ENCODE peak calls at places on chromosomes 1 and 21, in five cellular contexts. O is mesenchymal stem cell; U is aorta; F is OCI-LY7; E is CD4-positive, alpha-beta T cell. S is an unnamed sample.

GRCh38 chr1:70779571-70779970 is 268.0 kb downstream of the PTGER3 start:
- DNase-seq in O (no peak), U (no peak), F (no peak), E (no peak), S (no peak)

GRCh38 chr1:184199797-184200170 is 148.3 kb downstream of the TSEN15 start:
- DNase-seq in O (no peak), U (no peak), F (no peak), E (no peak), S (no peak)

GRCh38 chr1:223338811-223339746 is 24.9 kb downstream of the SUSD4 start:
- DNase-seq in O (no peak), U (no peak), F (no peak), E (no peak), S (no peak)

GRCh38 chr1:179175011-179175934 is 54.2 kb downstream of the ABL2 start:
- DNase-seq in O (peak), U (no peak), F (no peak), E (no peak), S (peak)

GRCh38 chr1:161159915-161160248 is 582 bp downstream of the USP21 start:
- DNase-seq in O (no peak), U (no peak), F (no peak), E (no peak), S (no peak)

GRCh38 chr1:5849550-5849949 is 142.7 kb downstream of the NPHP4 start:
- DNase-seq in O (no peak), U (no peak), F (no peak), E (no peak), S (no peak)

GRCh38 chr1:7300893-7301292 is 470.2 kb upstream of the VAMP3 start:
- DNase-seq in O (peak), U (no peak), F (no peak), E (no peak), S (no peak)

GRCh38 chr1:207828485-207829158 is 76.8 kb downstream of the CD46 start:
- DNase-seq in O (peak), U (peak), F (peak), E (peak), S (peak)

GRCh38 chr1:71047635-71048607 is at the start of gene PTGER3:
- DNase-seq in O (peak), U (peak), F (no peak), E (peak), S (no peak)

GRCh38 chr1:151991663-151992344 is 1.9 kb downstream of the S100A10 start:
- DNase-seq in O (peak), U (no peak), F (no peak), E (no peak), S (no peak)

GRCh38 chr1:65423884-65424655 is 3.6 kb downstream of the LEPR start:
- DNase-seq in O (peak), U (no peak), F (no peak), E (no peak), S (no peak)

GRCh38 chr1:184479435-184480202 is 92.8 kb downstream of the C1orf21 start:
- DNase-seq in O (no peak), U (no peak), F (no peak), E (no peak), S (no peak)

GRCh38 chr21:42223826-42224575 is 5.1 kb downstream of the ABCG1 start:
- DNase-seq in O (no peak), U (no peak), F (no peak), E (no peak), S (no peak)

GRCh38 chr1:204909109-204909508 is 38.4 kb downstream of the NFASC start:
- DNase-seq in O (no peak), U (no peak), F (no peak), E (no peak), S (no peak)

GRCh38 chr1:32464716-32465540 is at the start of gene ZBTB8B:
- DNase-seq in O (peak), U (peak), F (no peak), E (peak), S (peak)

GRCh38 chr1:23747947-23748346 is 4.7 kb downstream of the ELOA start:
- DNase-seq in O (no peak), U (no peak), F (no peak), E (no peak), S (no peak)

GRCh38 chr1:155322571-155322952 is 1.9 kb downstream of the RUSC1 start:
- DNase-seq in O (peak), U (peak), F (peak), E (no peak), S (no peak)

GRCh38 chr1:162741574-162741973 is 48.9 kb upstream of the HSD17B7 start:
- DNase-seq in O (no peak), U (no peak), F (no peak), E (no peak), S (no peak)

GRCh38 chr1:2544875-2545638 is 11.1 kb upstream of the TNFRSF14 start:
- DNase-seq in O (no peak), U (no peak), F (no peak), E (no peak), S (no peak)

GRCh38 chr1:53219711-53220110 is 723 bp downstream of the CZIB start:
- DNase-seq in O (no peak), U (no peak), F (no peak), E (no peak), S (no peak)

GRCh38 chr21:16838330-16838729 is 674.5 kb upstream of the CXADR start:
- DNase-seq in O (no peak), U (no peak), F (no peak), E (no peak), S (no peak)

GRCh38 chr1:104238991-104239390 is 489.3 kb downstream of the AMY1C start:
- DNase-seq in O (peak), U (no peak), F (no peak), E (no peak), S (no peak)

GRCh38 chr1:36109041-36109679 is 15.9 kb downstream of the COL8A2 start:
- DNase-seq in O (peak), U (no peak), F (no peak), E (peak), S (no peak)

GRCh38 chr1:213987876-213988638 is at the start of gene PROX1:
- DNase-seq in O (peak), U (peak), F (no peak), E (peak), S (peak)

GRCh38 chr1:231272880-231273279 is 31.9 kb downstream of the GNPAT start:
- DNase-seq in O (peak), U (no peak), F (no peak), E (no peak), S (no peak)

GRCh38 chr1:25657121-25657521 is 40.5 kb downstream of the MAN1C1 start:
- DNase-seq in O (no peak), U (no peak), F (peak), E (no peak), S (no peak)

GRCh38 chr1:189880135-189880534 is 597.5 kb downstream of the BRINP3 start:
- DNase-seq in O (no peak), U (no peak), F (no peak), E (no peak), S (no peak)

GRCh38 chr1:109632671-109633346 is 13.2 kb downstream of the AMPD2 start:
- DNase-seq in O (no peak), U (no peak), F (no peak), E (no peak), S (peak)

GRCh38 chr1:231806623-231807470 is 180.3 kb downstream of the DISC1 start:
- DNase-seq in O (no peak), U (peak), F (peak), E (no peak), S (peak)

GRCh38 chr1:48776400-48777218 is at the start of gene BEND5:
- DNase-seq in O (no peak), U (peak), F (no peak), E (peak), S (peak)

GRCh38 chr1:110630770-110631663 is 24.9 kb upstream of the KCNA2 start:
- DNase-seq in O (peak), U (peak), F (peak), E (peak), S (peak)

GRCh38 chr1:184480711-184481110 is 93.9 kb downstream of the C1orf21 start:
- DNase-seq in O (no peak), U (no peak), F (no peak), E (no peak), S (no peak)

GRCh38 chr1:9315411-9316079 is 22.9 kb downstream of the SPSB1 start:
- DNase-seq in O (peak), U (peak), F (no peak), E (no peak), S (no peak)
- H3K27ac ChIP-seq in O (peak), U (peak), F (no peak), E (no peak), S (no peak)

DNA sequence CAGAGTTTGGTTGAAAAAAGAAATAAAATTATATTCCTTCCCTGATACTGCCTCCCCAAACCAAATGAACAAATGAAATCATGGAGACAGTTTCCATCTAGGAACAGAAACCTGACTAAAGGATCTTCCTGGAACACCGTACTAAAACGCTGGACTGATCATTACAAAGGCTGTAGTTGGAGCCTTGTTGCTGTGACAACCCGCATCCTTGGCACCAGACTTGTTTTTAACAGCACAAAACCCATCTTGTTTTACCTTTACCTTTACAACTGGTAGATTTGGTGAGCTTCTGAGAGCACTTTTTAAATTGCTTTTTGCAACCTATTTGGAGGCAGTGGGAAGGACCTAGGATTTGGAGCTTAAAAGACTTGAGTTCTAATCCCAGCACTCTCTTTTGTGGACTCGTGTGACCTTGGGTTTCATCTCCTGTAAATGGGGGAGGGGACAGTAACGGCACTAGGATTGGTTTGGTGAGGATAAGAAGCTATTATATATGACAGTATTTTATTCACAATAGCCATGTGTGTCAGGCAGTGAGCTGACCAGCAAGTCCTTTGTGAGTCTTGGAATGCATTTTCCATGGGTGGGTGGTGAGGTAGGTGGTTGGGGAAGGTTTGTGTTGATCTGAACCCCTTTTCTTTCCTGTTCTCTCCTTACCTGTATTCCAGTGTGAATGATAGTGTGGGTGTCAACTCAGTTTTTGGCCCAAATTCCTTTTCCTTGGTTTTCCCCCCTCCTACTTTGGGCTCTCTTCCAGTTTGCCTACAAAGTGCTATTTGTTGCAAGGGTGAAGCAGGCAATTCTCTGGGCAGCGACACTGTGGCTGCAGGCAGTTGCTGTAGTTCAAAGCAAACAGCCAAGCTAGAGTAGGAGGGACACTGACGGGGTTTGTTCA is 12.6 kb downstream of the LRRC8D start:
- DNase-seq in O (no peak), U (no peak), F (no peak), E (no peak), S (peak)
- H3K27ac ChIP-seq in O (no peak), U (no peak), F (no peak), E (no peak), S (peak)

GRCh38 chr1:201481761-201482493 is 12.9 kb upstream of the PHLDA3 start:
- DNase-seq in O (peak), U (peak), F (peak), E (peak), S (peak)
- H3K27ac ChIP-seq in O (no peak), U (peak), F (no peak), E (no peak), S (peak)

GRCh38 chr21:45299864-45300785 is 12.4 kb upstream of the POFUT2 start:
- DNase-seq in O (peak), U (peak), F (no peak), E (no peak), S (no peak)
- H3K27ac ChIP-seq in O (no peak), U (peak), F (no peak), E (no peak), S (no peak)

GRCh38 chr1:159828176-159828575 is 1.5 kb downstream of the SLAMF8 start:
- DNase-seq in O (no peak), U (no peak), F (no peak), E (no peak), S (no peak)

GRCh38 chr1:159827549-159827948 is 876 bp downstream of the SLAMF8 start:
- DNase-seq in O (no peak), U (no peak), F (no peak), E (no peak), S (no peak)

GRCh38 chr1:159825564-159825963 is 1.1 kb upstream of the SLAMF8 start:
- DNase-seq in O (no peak), U (no peak), F (no peak), E (no peak), S (no peak)

GRCh38 chr1:159826436-159827101 is at the start of gene SLAMF8:
- DNase-seq in O (no peak), U (no peak), F (no peak), E (peak), S (no peak)

GRCh38 chr1:159827102-159827490 is 423 bp downstream of the SLAMF8 start:
- DNase-seq in O (no peak), U (no peak), F (no peak), E (no peak), S (no peak)
- H3K27ac ChIP-seq in O (no peak), U (no peak), F (no peak), E (no peak), S (no peak)